ENCODE peak calls at places on chromosome 12, in four cellular contexts. One of them, this sample, is unnamed.

GRCh38 chr12:21001778-21002177 is 129.2 kb upstream of the SLCO1B1 start:
- DNase-seq in HL-60: no peak
- DNase-seq in NCI-H446: no peak
- DNase-seq in SW480: no peak
- DNase-seq in this sample: no peak

GRCh38 chr12:12563529-12563928 is 866 bp upstream of the DUSP16 start:
- DNase-seq in SW480: no peak
- DNase-seq in HL-60: no peak
- DNase-seq in NCI-H446: peak
- DNase-seq in this sample: no peak

GRCh38 chr12:34287437-34287836 is 265.1 kb downstream of the ALG10 start:
- DNase-seq in HL-60: no peak
- DNase-seq in SW480: no peak
- DNase-seq in NCI-H446: no peak
- DNase-seq in this sample: no peak

GRCh38 chr12:51827925-51828818 is 20.3 kb downstream of the FIGNL2 start:
- DNase-seq in SW480: peak
- DNase-seq in HL-60: peak
- DNase-seq in NCI-H446: no peak
- DNase-seq in this sample: no peak

GRCh38 chr12:84502907-84503787 is 409.5 kb downstream of the SLC6A15 start:
- DNase-seq in HL-60: peak
- DNase-seq in NCI-H446: peak
- DNase-seq in SW480: peak
- DNase-seq in this sample: peak

GRCh38 chr12:57693317-57693658 is 644 bp upstream of the OS9 start:
- DNase-seq in HL-60: no peak
- DNase-seq in NCI-H446: no peak
- DNase-seq in SW480: no peak
- DNase-seq in this sample: no peak

GRCh38 chr12:43332977-43333649 is 218.9 kb downstream of the ADAMTS20 start:
- DNase-seq in NCI-H446: no peak
- DNase-seq in SW480: peak
- DNase-seq in HL-60: no peak
- DNase-seq in this sample: no peak

GRCh38 chr12:46124132-46124847 is 133.9 kb upstream of the SCAF11 start:
- DNase-seq in NCI-H446: no peak
- DNase-seq in HL-60: no peak
- DNase-seq in SW480: no peak
- DNase-seq in this sample: no peak

GRCh38 chr12:132432721-132433577 is 57.0 kb upstream of the FBRSL1 start:
- DNase-seq in SW480: no peak
- DNase-seq in HL-60: no peak
- DNase-seq in NCI-H446: peak
- DNase-seq in this sample: no peak

GRCh38 chr12:93476555-93476954 is 9.2 kb downstream of the MRPL42 start:
- DNase-seq in HL-60: no peak
- DNase-seq in SW480: no peak
- DNase-seq in NCI-H446: no peak
- DNase-seq in this sample: no peak

GRCh38 chr12:24919346-24920001 is 29.4 kb downstream of the BCAT1 start:
- DNase-seq in HL-60: no peak
- DNase-seq in SW480: no peak
- DNase-seq in NCI-H446: no peak
- DNase-seq in this sample: no peak

GRCh38 chr12:40261937-40262336 is 37.1 kb downstream of the LRRK2 start:
- DNase-seq in NCI-H446: no peak
- DNase-seq in HL-60: no peak
- DNase-seq in SW480: no peak
- DNase-seq in this sample: no peak

GRCh38 chr12:124680863-124681778 is 113.7 kb upstream of the NCOR2 start:
- DNase-seq in SW480: peak
- DNase-seq in NCI-H446: no peak
- DNase-seq in HL-60: peak
- DNase-seq in this sample: peak

GRCh38 chr12:119594399-119594730 is 791 bp downstream of the TMEM233 start:
- DNase-seq in NCI-H446: no peak
- DNase-seq in HL-60: no peak
- DNase-seq in SW480: no peak
- DNase-seq in this sample: no peak

This sample was measured in heart right ventricle.